ENCODE peak calls at places on chromosomes 12 and 14, in five cellular contexts. X is cardiac muscle cell; W is mammary epithelial cell; U is lung; O is CD8-positive, alpha-beta memory T cell. I is an unnamed sample. For H3K4me1, the result is how much of the 10 kb centered on the place peaks cover.

GRCh38 chr14:93693914-93694313 is 94.4 kb downstream of the PRIMA1 start:
- DNase-seq in X (no peak), W (no peak), U (no peak), O (no peak), I (no peak)

GRCh38 chr12:132717011-132717410 is 6.4 kb downstream of the PGAM5 start:
- DNase-seq in X (no peak), W (no peak), U (no peak), O (no peak), I (no peak)

GRCh38 chr14:72443991-72444431 is 449.9 kb downstream of the DPF3 start:
- DNase-seq in X (no peak), W (no peak), U (no peak), O (no peak), I (no peak)

GRCh38 chr12:20528208-20528607 is 159.9 kb downstream of the PDE3A start:
- DNase-seq in X (no peak), W (no peak), U (no peak), O (no peak), I (no peak)

GRCh38 chr14:67446371-67447032 is 34.5 kb upstream of the PLEK2 start:
- DNase-seq in X (peak), W (no peak), U (no peak), O (no peak), I (no peak)

GRCh38 chr12:50302686-50303085 is 19.4 kb upstream of the LIMA1 start:
- DNase-seq in X (no peak), W (no peak), U (no peak), O (no peak), I (no peak)

GRCh38 chr12:6840428-6841138 is at the start of gene GNB3:
- DNase-seq in X (no peak), W (no peak), U (no peak), O (no peak), I (no peak)

GRCh38 chr12:130424858-130425697 is 87.4 kb downstream of the PIWIL1 start:
- DNase-seq in X (no peak), W (no peak), U (no peak), O (no peak), I (no peak)

GRCh38 chr12:52428121-52428520 is 6.0 kb downstream of the KRT75 start:
- DNase-seq in X (no peak), W (no peak), U (no peak), O (no peak), I (no peak)

GRCh38 chr14:54278087-54278486 is 118.7 kb upstream of the CDKN3 start:
- DNase-seq in X (peak), W (no peak), U (no peak), O (no peak), I (no peak)

GRCh38 chr12:70831538-70831937 is 89.0 kb downstream of the PTPRR start:
- DNase-seq in X (peak), W (peak), U (no peak), O (no peak), I (no peak)

GRCh38 chr14:71050227-71050823 is 143.1 kb downstream of the PCNX1 start:
- DNase-seq in X (peak), W (no peak), U (no peak), O (no peak), I (no peak)

GRCh38 chr12:44972746-44973421 is 78.0 kb downstream of the DBX2 start:
- DNase-seq in X (peak), W (peak), U (no peak), O (no peak), I (peak)

GRCh38 chr12:109741286-109741969 is 27.8 kb downstream of the FAM222A start:
- DNase-seq in X (no peak), W (no peak), U (no peak), O (peak), I (no peak)

GRCh38 chr12:13203028-13203922 is 6.7 kb downstream of the EMP1 start:
- DNase-seq in X (peak), W (no peak), U (no peak), O (no peak), I (peak)

GRCh38 chr12:124021025-124021406 is 48.0 kb downstream of the ZNF664 start:
- DNase-seq in X (peak), W (no peak), U (no peak), O (no peak), I (no peak)

GRCh38 chr14:54834727-54835126 is 67.9 kb downstream of the GCH1 start:
- DNase-seq in X (no peak), W (no peak), U (no peak), O (no peak), I (no peak)

GRCh38 chr12:111467092-111467861 is 61.6 kb downstream of the SH2B3 start:
- DNase-seq in X (no peak), W (no peak), U (no peak), O (no peak), I (no peak)

DNA sequence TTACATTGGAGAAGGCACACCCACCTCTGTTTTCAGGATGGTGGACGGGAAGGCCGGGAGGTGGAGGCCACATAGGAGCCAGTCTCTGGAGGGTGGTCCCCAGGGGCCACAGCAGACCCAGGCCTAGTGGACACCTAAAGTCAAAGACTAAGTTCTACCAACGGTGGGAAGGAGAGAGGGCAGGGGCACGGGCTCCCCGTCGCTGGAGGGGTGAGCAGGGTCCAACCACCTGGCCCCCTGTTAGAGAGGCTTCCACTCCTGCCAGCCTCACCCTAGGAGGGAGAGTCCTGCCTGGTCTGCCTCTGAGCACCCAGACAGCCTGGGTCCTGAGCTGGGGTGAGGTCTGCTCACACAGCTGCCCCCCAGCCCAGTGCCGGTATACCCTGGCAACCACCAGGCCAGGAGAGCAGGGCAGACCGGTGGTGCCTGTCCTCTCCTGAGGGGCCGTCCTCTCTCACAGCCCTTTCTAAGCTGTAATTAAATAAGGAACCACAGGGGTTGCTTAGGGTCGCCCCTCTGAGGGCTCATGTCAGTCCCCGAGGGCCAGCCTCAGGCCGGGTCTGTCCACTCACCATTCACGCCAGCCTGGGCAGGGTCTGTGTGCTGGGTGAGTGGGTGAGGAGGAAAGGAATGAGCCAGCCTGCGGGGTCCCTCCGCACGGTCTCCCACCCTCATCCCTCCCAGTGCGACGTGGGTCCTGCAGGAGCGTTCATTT is 2.3 kb downstream of the INF2 start:
- DNase-seq in X (no peak), W (no peak), U (no peak), O (no peak), I (no peak)
- H3K4me1 ChIP-seq in X (under half), W (half or more), U (under half), O (half or more), I (half or more)

DNA sequence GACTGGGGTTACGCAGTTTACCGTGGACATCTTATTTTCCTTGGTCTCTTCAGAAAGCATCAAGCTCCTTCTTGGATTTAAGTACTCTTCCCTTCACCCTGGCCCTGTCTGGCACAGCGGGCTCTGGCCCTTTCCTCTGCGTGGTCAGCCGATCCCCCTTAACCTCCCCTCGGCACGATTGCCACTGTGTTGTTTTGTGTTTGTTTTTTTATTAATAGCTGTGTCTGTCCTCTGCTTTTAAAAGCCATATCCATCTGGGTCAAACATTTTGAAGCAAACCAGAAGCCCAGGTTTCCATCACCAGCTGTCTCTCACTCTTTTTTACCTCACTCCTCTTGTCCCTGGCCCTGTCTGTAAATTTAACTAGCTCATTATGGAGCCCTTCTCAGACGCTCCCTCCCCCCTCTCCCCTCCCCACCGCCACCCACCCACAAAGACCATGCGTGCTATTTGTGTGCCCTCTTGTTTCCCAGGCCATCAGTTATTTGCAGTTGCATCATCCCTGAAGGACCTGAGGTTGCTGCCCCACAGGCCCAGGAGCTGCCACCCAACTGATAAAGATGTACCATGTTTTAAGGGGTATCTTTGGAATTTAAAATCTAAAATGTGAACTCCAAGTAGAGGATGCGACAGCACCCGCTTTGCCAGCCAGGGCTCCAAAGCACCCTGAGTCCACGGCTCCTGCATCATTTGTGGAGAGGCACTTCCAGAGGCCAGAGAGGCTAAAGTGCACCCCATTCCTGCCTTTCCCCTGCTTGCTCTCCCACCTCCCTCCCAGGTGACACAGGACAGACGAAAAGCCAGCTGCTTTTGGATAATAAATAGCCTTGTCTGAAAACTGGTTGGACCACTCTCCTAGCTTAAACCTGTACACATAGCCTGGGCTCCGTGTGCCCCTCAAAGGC is 3.9 kb downstream of the BCL11B start:
- DNase-seq in X (no peak), W (no peak), U (no peak), O (peak), I (no peak)
- H3K4me1 ChIP-seq in X (under half), W (under half), U (under half), O (under half), I (under half)

GRCh38 chr12:116458492-116458891 is 100.7 kb upstream of the MAP1LC3B2 start:
- DNase-seq in X (no peak), W (no peak), U (no peak), O (no peak), I (peak)
- H3K4me1 ChIP-seq in X (under half), W (under half), U (under half), O (under half), I (under half)

GRCh38 chr14:91519239-91520036 is 9.3 kb upstream of the PPP4R3A start:
- DNase-seq in X (no peak), W (no peak), U (no peak), O (no peak), I (no peak)
- H3K4me1 ChIP-seq in X (under half), W (under half), U (under half), O (under half), I (under half)

GRCh38 chr12:11836282-11836963 is 186.9 kb downstream of the ETV6 start:
- DNase-seq in X (no peak), W (no peak), U (peak), O (no peak), I (peak)
- H3K4me1 ChIP-seq in X (under half), W (under half), U (under half), O (under half), I (half or more)

DNA sequence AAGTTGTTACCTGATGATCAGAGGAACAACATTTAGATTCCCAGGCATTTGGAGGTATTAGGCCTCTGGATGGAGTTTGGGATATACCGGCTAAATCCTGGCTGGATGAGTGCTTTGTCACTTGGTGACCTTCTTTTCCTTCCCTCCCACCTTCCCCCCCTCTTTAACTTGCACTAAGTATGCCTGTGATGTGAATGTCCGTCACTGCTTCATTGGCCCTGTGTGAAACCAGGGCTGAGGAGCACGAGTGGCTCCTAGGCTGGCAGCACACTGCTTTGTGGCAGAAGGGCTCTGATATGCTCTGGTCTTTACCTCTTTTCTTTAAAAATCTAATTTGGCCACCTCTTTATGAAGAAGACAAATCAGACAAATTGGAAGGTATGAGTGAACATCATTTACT is 95.7 kb downstream of the ESR2 start:
- DNase-seq in X (no peak), W (no peak), U (no peak), O (no peak), I (no peak)
- H3K4me1 ChIP-seq in X (under half), W (under half), U (under half), O (under half), I (half or more)

GRCh38 chr12:128818065-128819022 is 5.4 kb downstream of the SLC15A4 start:
- DNase-seq in X (peak), W (peak), U (no peak), O (no peak), I (no peak)
- H3K4me1 ChIP-seq in X (under half), W (under half), U (under half), O (under half), I (under half)

GRCh38 chr12:48813464-48814312 is 4.6 kb upstream of the CACNB3 start:
- DNase-seq in X (peak), W (no peak), U (no peak), O (no peak), I (peak)

GRCh38 chr12:48816148-48816854 is 2.0 kb upstream of the CACNB3 start:
- DNase-seq in X (peak), W (no peak), U (no peak), O (no peak), I (no peak)

GRCh38 chr12:48812389-48812788 is 5.9 kb upstream of the CACNB3 start:
- DNase-seq in X (no peak), W (no peak), U (no peak), O (no peak), I (no peak)

GRCh38 chr12:48815281-48816110 is 2.8 kb upstream of the CACNB3 start:
- DNase-seq in X (peak), W (peak), U (peak), O (no peak), I (peak)

GRCh38 chr12:48814313-48815280 is 3.7 kb upstream of the CACNB3 start:
- DNase-seq in X (peak), W (peak), U (peak), O (peak), I (peak)
- H3K4me1 ChIP-seq in X (under half), W (under half), U (under half), O (under half), I (under half)

GRCh38 chr14:61225304-61225703 is 55.8 kb downstream of the TMEM30B start:
- DNase-seq in X (no peak), W (no peak), U (no peak), O (no peak), I (no peak)
- H3K4me1 ChIP-seq in X (under half), W (under half), U (under half), O (under half), I (under half)

GRCh38 chr14:69683971-69684370 is 72.6 kb downstream of the SUSD6 start:
- DNase-seq in X (no peak), W (no peak), U (no peak), O (no peak), I (no peak)
- H3K4me1 ChIP-seq in X (under half), W (under half), U (under half), O (half or more), I (under half)